ENCODE peak calls at places on chromosomes 6 and 20, in nine cellular contexts. One of them, this sample, is unnamed.
A peak's percentile ranks its signal among the peaks of the same experiment; 100 is the strongest.

GRCh38 chr6:159521962-159522361 is 171.1 kb downstream of the SOD2 start:
- DNase-seq in gastrocnemius medialis: no peak
- DNase-seq in lower lobe of right lung: no peak
- DNase-seq in prostate gland: no peak
- DNase-seq in ovary: no peak
- DNase-seq in fibroblast of pulmonary artery: no peak
- DNase-seq in HFF-Myc: no peak
- DNase-seq in HepG2: no peak
- DNase-seq in AG10803: no peak
- DNase-seq in this sample: no peak

GRCh38 chr6:167402195-167402686 is 77.4 kb downstream of the TTLL2 start:
- DNase-seq in ovary: no peak
- DNase-seq in fibroblast of pulmonary artery: no peak
- DNase-seq in gastrocnemius medialis: no peak
- DNase-seq in prostate gland: no peak
- DNase-seq in AG10803: no peak
- DNase-seq in lower lobe of right lung: no peak
- DNase-seq in HepG2: no peak
- DNase-seq in HFF-Myc: no peak
- DNase-seq in this sample: no peak

GRCh38 chr6:35046098-35046497 is 95.0 kb downstream of the TCP11 start:
- DNase-seq in HFF-Myc: no peak
- DNase-seq in HepG2: no peak
- DNase-seq in fibroblast of pulmonary artery: no peak
- DNase-seq in lower lobe of right lung: no peak
- DNase-seq in gastrocnemius medialis: no peak
- DNase-seq in prostate gland: no peak
- DNase-seq in ovary: no peak
- DNase-seq in AG10803: no peak
- DNase-seq in this sample: no peak

GRCh38 chr6:75437451-75438185 is 56.0 kb downstream of the FILIP1 start:
- DNase-seq in lower lobe of right lung: no peak
- DNase-seq in HepG2: no peak
- DNase-seq in prostate gland: no peak
- DNase-seq in fibroblast of pulmonary artery: peak; percentile 65
- DNase-seq in gastrocnemius medialis: peak; percentile 54
- DNase-seq in AG10803: peak; percentile 72
- DNase-seq in ovary: no peak
- DNase-seq in HFF-Myc: no peak
- DNase-seq in this sample: peak; percentile 64

GRCh38 chr6:152309648-152310047 is 327.5 kb downstream of the SYNE1 start:
- DNase-seq in gastrocnemius medialis: no peak
- DNase-seq in ovary: no peak
- DNase-seq in AG10803: no peak
- DNase-seq in HFF-Myc: no peak
- DNase-seq in HepG2: no peak
- DNase-seq in prostate gland: no peak
- DNase-seq in fibroblast of pulmonary artery: no peak
- DNase-seq in lower lobe of right lung: no peak
- DNase-seq in this sample: no peak

GRCh38 chr20:45441746-45442145 is 25.8 kb downstream of the PIGT start:
- DNase-seq in ovary: no peak
- DNase-seq in AG10803: no peak
- DNase-seq in gastrocnemius medialis: no peak
- DNase-seq in HepG2: no peak
- DNase-seq in HFF-Myc: no peak
- DNase-seq in fibroblast of pulmonary artery: no peak
- DNase-seq in lower lobe of right lung: no peak
- DNase-seq in prostate gland: no peak
- DNase-seq in this sample: no peak

GRCh38 chr6:160378218-160378617 is 30.0 kb downstream of the SLC22A3 start:
- DNase-seq in gastrocnemius medialis: no peak
- DNase-seq in HepG2: no peak
- DNase-seq in lower lobe of right lung: no peak
- DNase-seq in HFF-Myc: no peak
- DNase-seq in ovary: no peak
- DNase-seq in prostate gland: peak; percentile 35
- DNase-seq in fibroblast of pulmonary artery: peak; percentile 36
- DNase-seq in AG10803: no peak
- DNase-seq in this sample: no peak

GRCh38 chr20:57250607-57251343 is 15.7 kb downstream of the BMP7 start:
- DNase-seq in lower lobe of right lung: no peak
- DNase-seq in HFF-Myc: no peak
- DNase-seq in prostate gland: no peak
- DNase-seq in ovary: no peak
- DNase-seq in HepG2: no peak
- DNase-seq in gastrocnemius medialis: no peak
- DNase-seq in AG10803: no peak
- DNase-seq in fibroblast of pulmonary artery: no peak
- DNase-seq in this sample: no peak

GRCh38 chr20:4656491-4656890 is 65.2 kb upstream of the PRND start:
- DNase-seq in HFF-Myc: no peak
- DNase-seq in AG10803: peak; percentile 15
- DNase-seq in fibroblast of pulmonary artery: peak; percentile 57
- DNase-seq in prostate gland: no peak
- DNase-seq in ovary: no peak
- DNase-seq in gastrocnemius medialis: no peak
- DNase-seq in HepG2: no peak
- DNase-seq in lower lobe of right lung: no peak
- DNase-seq in this sample: no peak

GRCh38 chr20:9119776-9120175 is 50.9 kb downstream of the PLCB4 start:
- DNase-seq in ovary: no peak
- DNase-seq in prostate gland: peak; percentile 39
- DNase-seq in AG10803: no peak
- DNase-seq in HepG2: no peak
- DNase-seq in lower lobe of right lung: no peak
- DNase-seq in gastrocnemius medialis: peak; percentile 33
- DNase-seq in HFF-Myc: no peak
- DNase-seq in fibroblast of pulmonary artery: no peak
- DNase-seq in this sample: no peak

GRCh38 chr6:139308936-139309603 is 17.3 kb upstream of the TXLNB start:
- DNase-seq in HepG2: peak; percentile 72
- DNase-seq in lower lobe of right lung: no peak
- DNase-seq in gastrocnemius medialis: no peak
- DNase-seq in fibroblast of pulmonary artery: peak; percentile 85
- DNase-seq in ovary: peak; percentile 52
- DNase-seq in AG10803: peak; percentile 58
- DNase-seq in HFF-Myc: no peak
- DNase-seq in prostate gland: no peak
- DNase-seq in this sample: no peak

GRCh38 chr20:5030348-5031205 is 29.3 kb upstream of the SLC23A2 start:
- DNase-seq in AG10803: no peak
- DNase-seq in fibroblast of pulmonary artery: no peak
- DNase-seq in gastrocnemius medialis: no peak
- DNase-seq in HepG2: no peak
- DNase-seq in HFF-Myc: no peak
- DNase-seq in ovary: no peak
- DNase-seq in prostate gland: no peak
- DNase-seq in lower lobe of right lung: no peak
- DNase-seq in this sample: no peak

GRCh38 chr20:36467076-36467999 is 74.0 kb upstream of the MYL9 start:
- DNase-seq in lower lobe of right lung: peak; percentile 64
- DNase-seq in fibroblast of pulmonary artery: no peak
- DNase-seq in gastrocnemius medialis: peak; percentile 52
- DNase-seq in HFF-Myc: no peak
- DNase-seq in HepG2: no peak
- DNase-seq in prostate gland: no peak
- DNase-seq in AG10803: peak; percentile 62
- DNase-seq in ovary: peak; percentile 48
- DNase-seq in this sample: peak; percentile 52

GRCh38 chr6:126181173-126181741 is 158.7 kb upstream of the CENPW start:
- DNase-seq in lower lobe of right lung: no peak
- DNase-seq in AG10803: no peak
- DNase-seq in gastrocnemius medialis: no peak
- DNase-seq in prostate gland: no peak
- DNase-seq in HepG2: peak; percentile 67
- DNase-seq in HFF-Myc: no peak
- DNase-seq in ovary: no peak
- DNase-seq in fibroblast of pulmonary artery: no peak
- DNase-seq in this sample: no peak

GRCh38 chr6:11235062-11235461 is 2.6 kb upstream of the NEDD9 start:
- DNase-seq in HFF-Myc: no peak
- DNase-seq in gastrocnemius medialis: no peak
- DNase-seq in ovary: no peak
- DNase-seq in HepG2: no peak
- DNase-seq in fibroblast of pulmonary artery: no peak
- DNase-seq in lower lobe of right lung: no peak
- DNase-seq in AG10803: no peak
- DNase-seq in prostate gland: no peak
- DNase-seq in this sample: no peak

GRCh38 chr6:11232968-11233626 is 629 bp upstream of the NEDD9 start:
- DNase-seq in prostate gland: no peak
- DNase-seq in gastrocnemius medialis: no peak
- DNase-seq in HFF-Myc: no peak
- DNase-seq in lower lobe of right lung: no peak
- DNase-seq in ovary: no peak
- DNase-seq in fibroblast of pulmonary artery: no peak
- DNase-seq in AG10803: no peak
- DNase-seq in HepG2: peak; percentile 94
- DNase-seq in this sample: peak; percentile 65

GRCh38 chr6:11232177-11232967 is at the start of gene NEDD9:
- DNase-seq in HepG2: peak; percentile 98
- DNase-seq in HFF-Myc: peak; percentile 78
- DNase-seq in gastrocnemius medialis: peak; percentile 89
- DNase-seq in lower lobe of right lung: peak; percentile 98
- DNase-seq in ovary: peak; percentile 94
- DNase-seq in prostate gland: peak; percentile 99
- DNase-seq in AG10803: peak; percentile 93
- DNase-seq in fibroblast of pulmonary artery: peak; percentile 97
- DNase-seq in this sample: peak; percentile 98

GRCh38 chr6:11236351-11236750 is 3.9 kb upstream of the NEDD9 start:
- DNase-seq in fibroblast of pulmonary artery: no peak
- DNase-seq in prostate gland: no peak
- DNase-seq in ovary: no peak
- DNase-seq in gastrocnemius medialis: no peak
- DNase-seq in lower lobe of right lung: no peak
- DNase-seq in HepG2: no peak
- DNase-seq in HFF-Myc: no peak
- DNase-seq in AG10803: peak; percentile 69
- DNase-seq in this sample: no peak

DNA sequence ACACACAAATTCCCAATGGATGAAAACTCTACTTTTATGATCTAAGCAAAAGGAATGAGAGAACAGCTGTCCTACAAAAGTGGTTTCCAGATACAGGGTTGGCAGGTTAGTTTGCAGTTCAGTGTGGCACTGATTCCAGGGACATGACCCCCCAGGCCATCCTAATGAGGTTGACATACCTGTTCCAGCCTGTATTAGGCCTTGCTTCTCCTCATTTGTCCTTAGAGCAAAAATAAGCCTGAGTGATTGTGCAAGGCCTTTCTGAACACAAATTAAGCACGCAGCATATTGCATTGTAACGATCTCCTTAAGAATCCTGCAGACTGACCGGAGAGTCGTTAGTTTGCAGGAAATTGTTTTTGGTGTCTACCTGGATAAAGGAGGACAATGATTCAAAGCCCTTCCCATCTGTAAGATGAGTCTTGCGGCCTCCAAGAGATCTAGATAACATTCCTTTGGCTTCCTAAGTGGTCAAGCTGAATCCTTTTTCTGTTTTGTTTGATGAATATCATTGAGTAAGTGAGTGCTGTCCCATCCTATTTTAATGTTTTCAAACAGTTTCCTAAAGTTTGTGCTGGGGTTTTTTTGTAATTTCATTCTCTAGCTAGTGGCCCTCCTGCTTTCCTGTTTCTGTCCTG is 1.6 kb upstream of the NEDD9 start:
- DNase-seq in ovary: no peak
- DNase-seq in AG10803: no peak
- DNase-seq in lower lobe of right lung: no peak
- DNase-seq in fibroblast of pulmonary artery: no peak
- DNase-seq in HFF-Myc: no peak
- DNase-seq in HepG2: no peak
- DNase-seq in prostate gland: no peak
- DNase-seq in gastrocnemius medialis: no peak
- DNase-seq in this sample: no peak
- H3K4me3 ChIP-seq in ovary: no peak overlapping the region
- H3K4me3 ChIP-seq in AG10803: no peak overlapping the region
- H3K4me3 ChIP-seq in lower lobe of right lung: no peak overlapping the region
- H3K4me3 ChIP-seq in fibroblast of pulmonary artery: no peak overlapping the region
- H3K4me3 ChIP-seq in HFF-Myc: no peak overlapping the region
- H3K4me3 ChIP-seq in HepG2: peak overlapping the region; percentile 87
- H3K4me3 ChIP-seq in prostate gland: no peak overlapping the region
- H3K4me3 ChIP-seq in gastrocnemius medialis: no peak overlapping the region
- H3K4me3 ChIP-seq in this sample: no peak overlapping the region

DNA sequence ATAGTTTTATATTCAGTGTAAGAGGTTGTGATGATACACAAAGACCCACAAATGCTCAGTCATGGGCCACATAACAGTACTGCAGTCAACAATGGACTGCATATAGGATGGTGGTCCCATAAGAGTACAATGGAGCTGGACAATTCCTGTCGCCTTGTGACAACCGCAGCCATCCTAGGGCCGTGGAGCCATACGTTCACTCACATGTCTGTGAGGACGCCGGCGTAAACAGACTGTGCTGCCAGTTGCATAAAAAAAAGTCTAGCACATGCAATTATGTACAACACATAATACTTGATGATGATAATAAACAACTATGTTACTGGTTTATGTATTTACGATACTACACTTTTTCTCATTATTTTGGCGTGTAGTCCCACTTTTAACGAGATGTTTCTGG is 30.9 kb downstream of the BFSP1 start:
- DNase-seq in fibroblast of pulmonary artery: no peak
- DNase-seq in HFF-Myc: no peak
- DNase-seq in AG10803: no peak
- DNase-seq in prostate gland: no peak
- DNase-seq in ovary: no peak
- DNase-seq in gastrocnemius medialis: no peak
- DNase-seq in HepG2: no peak
- DNase-seq in lower lobe of right lung: no peak
- DNase-seq in this sample: no peak
- H3K4me3 ChIP-seq in fibroblast of pulmonary artery: no peak overlapping the region
- H3K4me3 ChIP-seq in HFF-Myc: no peak overlapping the region
- H3K4me3 ChIP-seq in AG10803: no peak overlapping the region
- H3K4me3 ChIP-seq in prostate gland: no peak overlapping the region
- H3K4me3 ChIP-seq in ovary: no peak overlapping the region
- H3K4me3 ChIP-seq in gastrocnemius medialis: no peak overlapping the region
- H3K4me3 ChIP-seq in HepG2: no peak overlapping the region
- H3K4me3 ChIP-seq in lower lobe of right lung: no peak overlapping the region
- H3K4me3 ChIP-seq in this sample: no peak overlapping the region

GRCh38 chr6:37624606-37625574 is 72.8 kb downstream of the MDGA1 start:
- DNase-seq in HepG2: no peak
- DNase-seq in fibroblast of pulmonary artery: no peak
- DNase-seq in prostate gland: peak; percentile 56
- DNase-seq in HFF-Myc: no peak
- DNase-seq in gastrocnemius medialis: no peak
- DNase-seq in lower lobe of right lung: peak; percentile 81
- DNase-seq in AG10803: peak; percentile 23
- DNase-seq in ovary: no peak
- DNase-seq in this sample: no peak
- H3K4me3 ChIP-seq in HepG2: no peak overlapping the region
- H3K4me3 ChIP-seq in fibroblast of pulmonary artery: no peak overlapping the region
- H3K4me3 ChIP-seq in prostate gland: peak overlapping the region; percentile 8
- H3K4me3 ChIP-seq in HFF-Myc: no peak overlapping the region
- H3K4me3 ChIP-seq in gastrocnemius medialis: no peak overlapping the region
- H3K4me3 ChIP-seq in lower lobe of right lung: peak overlapping the region; percentile 18
- H3K4me3 ChIP-seq in AG10803: no peak overlapping the region
- H3K4me3 ChIP-seq in ovary: no peak overlapping the region
- H3K4me3 ChIP-seq in this sample: peak overlapping the region; percentile 19

DNA sequence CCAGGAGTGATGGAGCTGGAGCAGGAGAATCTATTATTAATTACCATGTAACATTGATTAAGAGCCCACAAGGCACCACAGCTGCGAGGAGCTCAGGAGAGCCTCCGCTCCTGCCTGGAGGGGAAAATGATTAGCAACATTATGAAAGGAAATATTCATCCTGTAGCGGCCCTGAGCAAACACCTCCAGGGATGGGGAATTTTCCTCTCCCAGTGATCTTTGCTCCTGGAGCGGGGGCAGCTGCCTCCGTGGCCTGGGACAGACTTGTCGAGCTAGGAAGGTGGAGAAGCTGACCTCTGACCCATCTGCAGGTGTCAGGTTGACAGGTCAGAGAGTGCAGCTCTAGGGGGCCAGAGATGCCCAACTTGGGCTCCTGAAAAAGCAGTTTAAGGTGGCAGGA is 40.1 kb upstream of the SIRPA start:
- DNase-seq in lower lobe of right lung: no peak
- DNase-seq in HFF-Myc: no peak
- DNase-seq in gastrocnemius medialis: no peak
- DNase-seq in HepG2: peak; percentile 74
- DNase-seq in ovary: no peak
- DNase-seq in fibroblast of pulmonary artery: no peak
- DNase-seq in prostate gland: no peak
- DNase-seq in AG10803: no peak
- DNase-seq in this sample: no peak
- H3K4me3 ChIP-seq in lower lobe of right lung: no peak overlapping the region
- H3K4me3 ChIP-seq in HFF-Myc: no peak overlapping the region
- H3K4me3 ChIP-seq in gastrocnemius medialis: no peak overlapping the region
- H3K4me3 ChIP-seq in HepG2: no peak overlapping the region
- H3K4me3 ChIP-seq in ovary: no peak overlapping the region
- H3K4me3 ChIP-seq in fibroblast of pulmonary artery: no peak overlapping the region
- H3K4me3 ChIP-seq in prostate gland: no peak overlapping the region
- H3K4me3 ChIP-seq in AG10803: no peak overlapping the region
- H3K4me3 ChIP-seq in this sample: no peak overlapping the region

This sample was measured in tibial artery.